ENCODE peak calls at places on chromosomes 7 and 10, in five cellular contexts. J is OCI-LY7; N is activated CD8-positive, alpha-beta T cell treated with anti-CD3 and anti-CD28 coated beads for 36 hours; S is fibroblast of the aortic adventitia; Y is endothelial cell. M is an unnamed sample.

GRCh38 chr10:86368987-86369386 is 2.4 kb upstream of the GRID1 start:
- DNase-seq in N (no peak), Y (no peak), J (no peak), S (no peak), M (no peak)

GRCh38 chr7:78198756-78199155 is 400.2 kb downstream of the PHTF2 start:
- DNase-seq in J (no peak), N (no peak), S (peak), Y (no peak), M (no peak)

GRCh38 chr7:115135769-115136410 is 214.0 kb downstream of the MDFIC start:
- DNase-seq in J (no peak), N (no peak), S (peak), Y (no peak), M (no peak)

GRCh38 chr10:128072941-128073615 is 53.1 kb downstream of the MKI67 start:
- DNase-seq in N (no peak), Y (no peak), J (no peak), S (no peak), M (no peak)

GRCh38 chr7:96903906-96904305 is 101.4 kb upstream of the DLX6 start:
- DNase-seq in J (no peak), N (no peak), Y (no peak), S (no peak), M (no peak)

GRCh38 chr7:105306160-105306784 is 82.4 kb downstream of the SRPK2 start:
- DNase-seq in J (no peak), N (no peak), S (peak), Y (no peak), M (no peak)

GRCh38 chr10:48731654-48732053 is 47.0 kb downstream of the WDFY4 start:
- DNase-seq in N (no peak), J (no peak), Y (no peak), S (no peak), M (no peak)

GRCh38 chr7:131298608-131298992 is 29.1 kb upstream of the MKLN1 start:
- DNase-seq in Y (no peak), S (no peak), J (no peak), N (no peak), M (no peak)

GRCh38 chr10:131212763-131213325 is 98.7 kb downstream of the TCERG1L start:
- DNase-seq in S (no peak), Y (no peak), J (no peak), N (no peak), M (no peak)

GRCh38 chr7:1666779-1667565 is 3.1 kb upstream of the ELFN1 start:
- DNase-seq in S (no peak), N (peak), J (no peak), Y (peak), M (peak)

GRCh38 chr10:33655921-33656320 is 321.5 kb upstream of the NRP1 start:
- DNase-seq in J (no peak), Y (no peak), N (no peak), S (peak), M (no peak)

GRCh38 chr7:51301806-51302205 is 14.8 kb downstream of the COBL start:
- DNase-seq in Y (no peak), S (no peak), J (no peak), N (no peak), M (no peak)

GRCh38 chr10:126598009-126598408 is 72.5 kb downstream of the C10orf90 start:
- DNase-seq in N (peak), Y (peak), J (peak), S (peak), M (peak)

GRCh38 chr10:104824378-104825006 is 183.4 kb downstream of the SORCS3 start:
- DNase-seq in Y (peak), N (peak), S (peak), J (peak), M (peak)

GRCh38 chr10:103849880-103850571 is 5.3 kb downstream of the SH3PXD2A start:
- DNase-seq in Y (no peak), S (peak), N (no peak), J (no peak), M (no peak)

GRCh38 chr7:5549096-5549896 is 125.7 kb upstream of the TNRC18 start:
- DNase-seq in J (no peak), N (peak), S (peak), Y (no peak), M (peak)

GRCh38 chr7:135238112-135238744 is 4.6 kb downstream of the STRA8 start:
- DNase-seq in Y (no peak), S (no peak), J (peak), N (peak), M (no peak)

GRCh38 chr7:266851-267840 is 22.8 kb upstream of the FOXL3 start:
- DNase-seq in S (no peak), N (peak), Y (no peak), J (no peak), M (no peak)

GRCh38 chr10:11793762-11794479 is 29.2 kb upstream of the PROSER2 start:
- DNase-seq in J (no peak), Y (no peak), N (no peak), S (peak), M (no peak)

GRCh38 chr7:91310829-91311460 is 46.7 kb downstream of the FZD1 start:
- DNase-seq in Y (no peak), S (peak), J (no peak), N (no peak), M (no peak)

GRCh38 chr7:73885975-73886798 is 25.2 kb downstream of the TMEM270 start:
- DNase-seq in S (peak), N (no peak), J (no peak), Y (peak), M (no peak)

GRCh38 chr10:14603539-14604102 is 171.1 kb downstream of the FAM107B start:
- DNase-seq in S (no peak), J (peak), N (no peak), Y (no peak), M (no peak)

GRCh38 chr10:97701438-97702064 is 12.0 kb upstream of the MARVELD1 start:
- DNase-seq in Y (peak), N (peak), S (peak), J (peak), M (peak)

GRCh38 chr10:89981891-89982290 is 280.5 kb downstream of the KIF20B start:
- DNase-seq in Y (no peak), S (peak), N (no peak), J (no peak), M (no peak)

GRCh38 chr7:108246227-108246837 is 116.2 kb upstream of the LAMB4 start:
- DNase-seq in J (no peak), Y (no peak), N (peak), S (peak), M (no peak)

GRCh38 chr7:2242541-2243482 is 786 bp downstream of the NUDT1 start:
- DNase-seq in Y (peak), S (peak), J (peak), N (peak), M (no peak)

GRCh38 chr7:135260930-135261721 is 27.5 kb downstream of the STRA8 start:
- DNase-seq in Y (no peak), J (no peak), S (peak), N (no peak), M (no peak)

GRCh38 chr7:87414400-87415188 is 60.9 kb downstream of the ABCB4 start:
- DNase-seq in J (no peak), N (no peak), Y (no peak), S (peak), M (no peak)

GRCh38 chr10:28853195-28853594 is 175.9 kb downstream of the BAMBI start:
- DNase-seq in J (no peak), N (no peak), Y (no peak), S (no peak), M (no peak)

GRCh38 chr10:122618461-122619165 is 58.1 kb downstream of the DMBT1 start:
- DNase-seq in N (no peak), S (no peak), J (no peak), Y (no peak), M (no peak)

GRCh38 chr10:132743925-132744490 is 41.9 kb downstream of the NKX6-2 start:
- DNase-seq in J (no peak), S (no peak), N (no peak), Y (no peak), M (no peak)

DNA sequence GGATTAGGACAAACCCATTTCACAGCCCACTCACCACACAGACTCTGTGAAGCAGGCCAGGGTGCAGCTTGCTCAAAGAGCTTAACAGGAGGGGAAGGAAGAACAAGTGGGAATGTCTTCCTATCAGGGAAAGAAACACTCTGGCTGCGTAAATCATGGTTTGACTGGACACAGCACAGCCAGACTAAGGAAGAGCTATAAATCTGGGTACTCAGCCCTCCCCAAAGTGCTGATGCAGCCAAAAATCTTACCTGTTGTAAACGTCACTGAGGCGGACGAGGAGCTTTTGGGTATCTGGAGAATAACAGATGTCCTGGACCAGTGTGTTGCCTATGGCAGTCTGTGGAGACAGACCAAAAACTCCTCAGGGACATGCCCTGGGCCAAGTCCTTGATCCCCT is 43.2 kb upstream of the HNRNPH3 start:
- DNase-seq in S (no peak), J (no peak), Y (no peak), N (no peak), M (no peak)
- TF ChIP-seq CTCF in S (no peak), J (no peak), Y (no peak), N (no peak), M (no peak)

GRCh38 chr10:52368725-52369124 is 54.6 kb downstream of the DKK1 start:
- DNase-seq in J (no peak), S (no peak), N (no peak), Y (no peak), M (no peak)
- TF ChIP-seq CTCF in J (no peak), S (no peak), N (no peak), Y (no peak), M (no peak)

DNA sequence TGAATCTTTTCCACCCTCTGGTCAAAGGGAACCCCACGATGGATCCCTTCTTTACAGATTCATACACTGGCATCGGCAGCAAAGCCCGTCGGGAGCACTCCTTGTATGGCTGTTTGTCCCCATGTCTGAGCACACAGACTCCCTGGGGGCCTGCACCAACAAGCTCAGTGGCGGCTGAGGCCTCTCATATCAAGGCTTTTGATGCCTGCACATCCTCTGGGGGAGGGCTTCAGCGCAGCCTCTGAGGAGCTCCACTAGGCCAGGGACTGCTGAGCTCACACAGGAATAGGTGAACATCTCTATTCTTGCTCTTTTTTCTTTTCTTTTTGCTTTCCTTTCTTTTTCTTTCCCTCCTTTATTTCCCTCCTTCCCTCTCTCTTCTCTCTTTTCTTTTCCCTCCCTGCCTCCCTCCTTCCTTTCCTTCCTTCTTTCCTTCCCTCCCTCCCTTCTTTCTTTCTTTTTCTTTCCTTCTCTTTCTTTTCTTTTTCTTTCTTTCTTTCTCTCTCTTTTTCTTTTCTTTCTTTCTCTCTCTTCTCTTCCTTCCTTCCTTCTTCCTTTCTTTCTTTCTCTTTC is 174.6 kb downstream of the CCDC3 start:
- DNase-seq in N (no peak), J (peak), S (no peak), Y (no peak), M (no peak)
- TF ChIP-seq CTCF in N (no peak), J (no peak), S (no peak), Y (no peak), M (no peak)

GRCh38 chr7:113113912-113114311 is 4.4 kb downstream of the SMIM30 start:
- DNase-seq in S (peak), N (peak), J (peak), Y (no peak), M (no peak)
- TF ChIP-seq CTCF in S (no peak), N (no peak), J (peak), Y (no peak), M (peak)

GRCh38 chr7:22856437-22856836 is 33.8 kb upstream of the TOMM7 start:
- DNase-seq in Y (no peak), S (no peak), J (no peak), N (no peak), M (no peak)
- TF ChIP-seq CTCF in Y (no peak), S (no peak), J (no peak), N (no peak), M (no peak)

M was measured in GM13977.